ENCODE peak calls at places on chromosomes 12 and 14, in six cellular contexts. Q is naive thymus-derived CD8-positive, alpha-beta T cell; I is smooth muscle cell of the brain vasculature; D is HT1080; A is stimulated activated CD4-positive, alpha-beta T cell treated with anti-CD3 and anti-CD28 coated beads, TNF-alpha, amount 100 ng/mL, for 48 hours; Z is AG04449. U is an unnamed sample.
A peak's percentile ranks its signal among the peaks of the same experiment; 100 is the strongest.

GRCh38 chr14:78074546-78074945 is 95.6 kb upstream of the NRXN3 start:
- DNase-seq in Q (no peak), I (no peak), D (no peak), A (no peak), Z (no peak), U (no peak)

GRCh38 chr14:99427632-99428315 is 52.9 kb downstream of the SETD3 start:
- DNase-seq in Q (no peak), I (no peak), D (peak; percentile 72), A (no peak), Z (peak; percentile 60), U (no peak)

GRCh38 chr12:105348561-105348960 is 18.1 kb downstream of the C12orf75 start:
- DNase-seq in Q (no peak), I (no peak), D (no peak), A (no peak), Z (no peak), U (no peak)

GRCh38 chr14:79077096-79077495 is 906.9 kb downstream of the NRXN3 start:
- DNase-seq in Q (no peak), I (no peak), D (no peak), A (no peak), Z (no peak), U (no peak)

GRCh38 chr12:95217377-95218163 is at the start of the genes FGD6 and VEZT:
- DNase-seq in Q (peak; percentile 93), I (peak; percentile 99), D (peak; percentile 100), A (peak; percentile 90), Z (peak; percentile 92), U (peak; percentile 99)

GRCh38 chr12:104011265-104011664 is 38.7 kb downstream of the GLT8D2 start:
- DNase-seq in Q (no peak), I (peak; percentile 40), D (peak; percentile 95), A (no peak), Z (peak; percentile 65), U (no peak)

GRCh38 chr14:101695659-101696058 is 65.8 kb upstream of the PPP2R5C start:
- DNase-seq in Q (no peak), I (no peak), D (no peak), A (no peak), Z (no peak), U (no peak)

GRCh38 chr14:69117020-69117767 is 35.7 kb downstream of the DCAF5 start:
- DNase-seq in Q (no peak), I (no peak), D (no peak), A (no peak), Z (no peak), U (no peak)

GRCh38 chr12:116595672-116596071 is 36.5 kb downstream of the MAP1LC3B2 start:
- DNase-seq in Q (no peak), I (no peak), D (no peak), A (no peak), Z (no peak), U (no peak)

GRCh38 chr14:23300687-23301223 is 1.9 kb downstream of the PPP1R3E start:
- DNase-seq in Q (no peak), I (no peak), D (peak; percentile 12), A (no peak), Z (no peak), U (peak; percentile 80)

GRCh38 chr14:94129758-94130414 is 482 bp upstream of the IFI27L2 start:
- DNase-seq in Q (no peak), I (no peak), D (peak; percentile 68), A (peak; percentile 29), Z (no peak), U (no peak)

GRCh38 chr12:6288235-6288634 is 22.2 kb upstream of the PLEKHG6 start:
- DNase-seq in Q (no peak), I (no peak), D (no peak), A (no peak), Z (peak; percentile 65), U (no peak)

GRCh38 chr12:75364918-75365317 is 26.0 kb upstream of the GLIPR1L2 start:
- DNase-seq in Q (no peak), I (no peak), D (no peak), A (no peak), Z (no peak), U (no peak)

GRCh38 chr12:132356686-132357622 is 27.6 kb upstream of the GALNT9 start:
- DNase-seq in Q (no peak), I (peak; percentile 36), D (peak; percentile 77), A (no peak), Z (peak; percentile 19), U (no peak)

U was measured in suprapubic skin.